ENCODE peak calls at places on chromosomes 16 and 17, in nine cellular contexts. Q, C, O, Z, G, X, F, L and Y are unnamed samples.

GRCh38 chr16:86375370-86375769 is 135.0 kb upstream of the FOXF1 start:
- DNase-seq in Q (peak), C (peak), O (peak), Z (no peak), G (no peak), X (no peak), F (no peak), L (no peak), Y (no peak)

GRCh38 chr17:64262125-64262421 is 987 bp downstream of the TEX2 start:
- DNase-seq in Q (no peak), C (no peak), O (no peak), Z (no peak), G (no peak), X (no peak), F (no peak), L (no peak), Y (no peak)

GRCh38 chr16:89409161-89409711 is 81.1 kb downstream of the ANKRD11 start:
- DNase-seq in Q (peak), C (peak), O (peak), Z (no peak), G (no peak), X (no peak), F (no peak), L (no peak), Y (no peak)

GRCh38 chr16:51752596-51752995 is 601.5 kb upstream of the SALL1 start:
- DNase-seq in Q (no peak), C (no peak), O (no peak), Z (no peak), G (no peak), X (no peak), F (no peak), L (no peak), Y (no peak)

GRCh38 chr16:67649494-67649931 is 4.6 kb downstream of the CARMIL2 start:
- DNase-seq in Q (no peak), C (no peak), O (no peak), Z (no peak), G (no peak), X (no peak), F (peak), L (no peak), Y (no peak)

GRCh38 chr17:50495918-50496317 is 12.3 kb upstream of the MYCBPAP start:
- DNase-seq in Q (peak), C (peak), O (no peak), Z (no peak), G (no peak), X (no peak), F (no peak), L (no peak), Y (no peak)

GRCh38 chr17:20273741-20274500 is 193.4 kb downstream of the LGALS9B start:
- DNase-seq in Q (no peak), C (no peak), O (no peak), Z (no peak), G (no peak), X (no peak), F (no peak), L (no peak), Y (no peak)

GRCh38 chr17:57422574-57423164 is 166.3 kb downstream of the MSI2 start:
- DNase-seq in Q (no peak), C (peak), O (peak), Z (peak), G (no peak), X (no peak), F (no peak), L (no peak), Y (no peak)

GRCh38 chr17:78132086-78132676 is 1.6 kb downstream of the TMC8 start:
- DNase-seq in Q (no peak), C (no peak), O (no peak), Z (no peak), G (peak), X (peak), F (no peak), L (peak), Y (no peak)

GRCh38 chr17:64679710-64680216 is 17.7 kb upstream of the SMURF2 start:
- DNase-seq in Q (peak), C (peak), O (peak), Z (no peak), G (no peak), X (no peak), F (no peak), L (no peak), Y (no peak)

GRCh38 chr17:41738077-41738800 is 3.8 kb upstream of the HAP1 start:
- DNase-seq in Q (peak), C (peak), O (peak), Z (peak), G (peak), X (peak), F (peak), L (peak), Y (peak)

GRCh38 chr16:62190426-62190825 is 154.2 kb upstream of the CDH8 start:
- DNase-seq in Q (peak), C (no peak), O (no peak), Z (no peak), G (no peak), X (no peak), F (peak), L (peak), Y (no peak)

GRCh38 chr17:31467502-31468256 is 76.2 kb downstream of the RAB11FIP4 start:
- DNase-seq in Q (no peak), C (no peak), O (no peak), Z (no peak), G (no peak), X (peak), F (peak), L (no peak), Y (no peak)

GRCh38 chr17:59370580-59371299 is 39.3 kb downstream of the YPEL2 start:
- DNase-seq in Q (no peak), C (no peak), O (no peak), Z (no peak), G (no peak), X (no peak), F (no peak), L (no peak), Y (no peak)

GRCh38 chr17:77881545-77881944 is 77.0 kb upstream of the TNRC6C start:
- DNase-seq in Q (peak), C (peak), O (peak), Z (peak), G (no peak), X (peak), F (peak), L (peak), Y (no peak)

GRCh38 chr17:80558046-80558445 is 13.4 kb downstream of the RPTOR start:
- DNase-seq in Q (no peak), C (no peak), O (no peak), Z (no peak), G (no peak), X (no peak), F (no peak), L (no peak), Y (no peak)

GRCh38 chr17:1177099-1177996 is 2.4 kb downstream of the ABR start:
- DNase-seq in Q (peak), C (peak), O (peak), Z (peak), G (no peak), X (no peak), F (peak), L (no peak), Y (no peak)

GRCh38 chr17:63249256-63250006 is 196.7 kb downstream of the CYB561 start:
- DNase-seq in Q (peak), C (peak), O (peak), Z (no peak), G (no peak), X (no peak), F (no peak), L (no peak), Y (no peak)

GRCh38 chr17:378068-378467 is 25.5 kb upstream of the RPH3AL start:
- DNase-seq in Q (no peak), C (no peak), O (no peak), Z (no peak), G (no peak), X (no peak), F (no peak), L (no peak), Y (no peak)

GRCh38 chr17:19513897-19514488 is 19.7 kb upstream of the SLC47A1 start:
- DNase-seq in Q (peak), C (peak), O (peak), Z (peak), G (peak), X (peak), F (peak), L (peak), Y (no peak)

GRCh38 chr17:81863123-81863675 is 2.9 kb upstream of the P4HB start:
- DNase-seq in Q (no peak), C (no peak), O (peak), Z (no peak), G (no peak), X (no peak), F (no peak), L (no peak), Y (no peak)

GRCh38 chr16:53817117-53817516 is 113.2 kb downstream of the FTO start:
- DNase-seq in Q (peak), C (peak), O (peak), Z (peak), G (no peak), X (no peak), F (no peak), L (no peak), Y (no peak)

GRCh38 chr17:36869441-36869840 is 67.8 kb upstream of the LHX1 start:
- DNase-seq in Q (no peak), C (no peak), O (no peak), Z (no peak), G (no peak), X (no peak), F (no peak), L (no peak), Y (no peak)

GRCh38 chr17:39755550-39756375 is 18.0 kb downstream of the GRB7 start:
- DNase-seq in Q (peak), C (peak), O (no peak), Z (no peak), G (no peak), X (no peak), F (no peak), L (peak), Y (no peak)

GRCh38 chr16:88063201-88063773 is 112.1 kb downstream of the BANP start:
- DNase-seq in Q (peak), C (peak), O (peak), Z (peak), G (no peak), X (no peak), F (peak), L (no peak), Y (no peak)

GRCh38 chr16:85783441-85783840 is 15.9 kb downstream of the EMC8 start:
- DNase-seq in Q (no peak), C (no peak), O (no peak), Z (no peak), G (no peak), X (no peak), F (no peak), L (no peak), Y (no peak)

GRCh38 chr16:86667035-86667434 is 88.7 kb downstream of the FOXL1 start:
- DNase-seq in Q (no peak), C (peak), O (no peak), Z (no peak), G (no peak), X (no peak), F (no peak), L (no peak), Y (no peak)

GRCh38 chr16:2226245-2226793 is 2.9 kb downstream of the E4F1 start:
- DNase-seq in Q (no peak), C (no peak), O (no peak), Z (no peak), G (no peak), X (no peak), F (no peak), L (no peak), Y (no peak)
- TF ChIP-seq CTCF in Q (no peak), C (no peak), O (no peak), Z (no peak), G (no peak), X (no peak), F (no peak), L (no peak), Y (no peak)

DNA sequence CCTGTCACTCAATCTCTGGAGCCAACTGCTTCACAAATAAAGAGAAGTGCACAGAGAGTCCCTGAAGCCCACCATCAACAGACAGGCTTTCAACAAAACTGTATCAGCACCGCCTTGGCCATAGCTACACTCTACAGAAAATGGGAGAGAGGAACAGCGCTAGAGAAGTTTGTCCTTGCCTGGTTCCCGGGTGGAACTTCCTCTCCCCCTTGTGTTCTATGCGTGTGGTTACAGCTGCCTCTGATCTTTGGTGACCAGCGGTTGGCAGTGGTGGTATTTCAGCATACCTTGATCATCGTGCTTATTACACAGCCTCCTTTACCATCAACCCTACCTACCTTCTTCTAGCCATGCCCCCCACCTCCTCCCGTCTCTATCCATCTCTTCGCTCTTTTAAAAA is 91.4 kb upstream of the CCL2 start:
- DNase-seq in Q (no peak), C (peak), O (peak), Z (no peak), G (no peak), X (no peak), F (peak), L (no peak), Y (no peak)
- TF ChIP-seq CTCF in Q (peak), C (peak), O (peak), Z (peak), G (peak), X (peak), F (peak), L (peak), Y (peak)

GRCh38 chr17:76793775-76794174 is 55.9 kb downstream of the MFSD11 start:
- DNase-seq in Q (peak), C (peak), O (peak), Z (no peak), G (no peak), X (no peak), F (peak), L (peak), Y (no peak)
- TF ChIP-seq CTCF in Q (peak), C (peak), O (peak), Z (no peak), G (peak), X (no peak), F (peak), L (peak), Y (peak)

DNA sequence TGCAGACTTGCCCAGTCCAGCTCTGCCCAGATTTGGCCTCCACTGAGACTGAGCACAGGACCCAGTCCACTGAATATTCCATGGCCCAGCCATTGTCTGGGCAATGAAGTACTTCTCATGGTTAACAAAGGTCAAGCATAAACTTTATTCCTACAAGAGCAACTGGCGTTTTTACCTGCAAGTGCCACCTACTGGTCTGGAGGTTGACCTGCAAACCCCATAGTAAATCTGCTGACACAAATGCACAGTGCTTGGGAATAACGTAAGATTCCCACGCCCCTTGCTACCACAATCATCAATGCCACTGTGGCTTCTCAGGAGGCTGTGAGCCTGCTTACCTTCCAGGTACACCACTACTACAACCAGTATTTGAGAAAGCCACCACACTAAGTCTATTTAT is 170.2 kb downstream of the CEP112 start:
- DNase-seq in Q (no peak), C (no peak), O (no peak), Z (no peak), G (no peak), X (no peak), F (no peak), L (peak), Y (no peak)
- TF ChIP-seq CTCF in Q (no peak), C (no peak), O (no peak), Z (no peak), G (no peak), X (no peak), F (no peak), L (peak), Y (no peak)

GRCh38 chr16:25443994-25444393 is 186.3 kb upstream of the ZKSCAN2 start:
- DNase-seq in Q (no peak), C (no peak), O (no peak), Z (no peak), G (no peak), X (no peak), F (no peak), L (no peak), Y (no peak)

DNA sequence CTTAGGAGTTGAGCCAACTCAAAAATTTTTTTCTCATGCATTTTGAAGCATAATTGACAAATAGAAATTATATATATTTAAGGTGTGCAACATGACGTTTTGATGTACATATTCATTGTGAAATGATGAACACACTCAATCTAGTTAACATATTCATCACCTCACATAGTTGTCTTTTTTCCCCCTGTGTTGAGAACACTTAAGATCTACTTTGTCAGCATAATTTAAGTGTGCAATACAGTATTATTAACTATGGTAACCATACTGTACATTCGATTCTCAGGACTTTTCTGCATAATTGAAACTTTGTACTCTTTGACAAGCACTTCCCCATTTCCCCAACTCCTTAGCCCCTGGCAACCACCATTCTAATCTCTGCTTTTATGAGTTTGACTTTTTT is 192.2 kb upstream of the ZKSCAN2 start:
- DNase-seq in Q (no peak), C (no peak), O (no peak), Z (no peak), G (no peak), X (no peak), F (no peak), L (no peak), Y (no peak)
- TF ChIP-seq CTCF in Q (no peak), C (no peak), O (no peak), Z (no peak), G (no peak), X (no peak), F (no peak), L (no peak), Y (no peak)

GRCh38 chr17:75632863-75633483 is at the start of gene SMIM5:
- DNase-seq in Q (peak), C (peak), O (peak), Z (peak), G (peak), X (peak), F (peak), L (peak), Y (peak)
- TF ChIP-seq CTCF in Q (peak), C (peak), O (peak), Z (peak), G (peak), X (peak), F (peak), L (peak), Y (peak)